ENCODE peak calls at places on chromosomes 5 and 9, in ten cellular contexts. One of them, this sample, is unnamed.

GRCh38 chr9:135898634-135899407 is 8.5 kb downstream of the CAMSAP1 start:
- ATAC-seq in HCT116: no peak
- ATAC-seq in stimulated activated naive CD8-positive, alpha-beta T cell treated with anti-CD3 and anti-CD28 coated beads, Interleukin-15, amount 100 ng/mL, for 72 hours: peak; percentile 31
- ATAC-seq in foreskin keratinocyte: no peak
- ATAC-seq in left lung: no peak
- ATAC-seq in heart right ventricle: no peak
- ATAC-seq in activated naive CD4-positive, alpha-beta T cell treated with anti-CD3 and anti-CD28 coated beads, Interleukin-2, amount 50 U/mL, for 72 hours: peak; percentile 81
- ATAC-seq in omental fat pad: no peak
- ATAC-seq in CD4-positive, CD25-positive, alpha-beta regulatory T cell: no peak
- ATAC-seq in T-helper 17 cell: no peak
- ATAC-seq in this sample: no peak

GRCh38 chr9:133323991-133324703 is 11.8 kb downstream of the SURF6 start:
- ATAC-seq in left lung: no peak
- ATAC-seq in HCT116: no peak
- ATAC-seq in T-helper 17 cell: no peak
- ATAC-seq in heart right ventricle: no peak
- ATAC-seq in stimulated activated naive CD8-positive, alpha-beta T cell treated with anti-CD3 and anti-CD28 coated beads, Interleukin-15, amount 100 ng/mL, for 72 hours: no peak
- ATAC-seq in activated naive CD4-positive, alpha-beta T cell treated with anti-CD3 and anti-CD28 coated beads, Interleukin-2, amount 50 U/mL, for 72 hours: no peak
- ATAC-seq in CD4-positive, CD25-positive, alpha-beta regulatory T cell: no peak
- ATAC-seq in foreskin keratinocyte: no peak
- ATAC-seq in omental fat pad: no peak
- ATAC-seq in this sample: no peak

GRCh38 chr9:33153666-33154065 is 13.5 kb downstream of the B4GALT1 start:
- ATAC-seq in activated naive CD4-positive, alpha-beta T cell treated with anti-CD3 and anti-CD28 coated beads, Interleukin-2, amount 50 U/mL, for 72 hours: no peak
- ATAC-seq in omental fat pad: no peak
- ATAC-seq in left lung: no peak
- ATAC-seq in foreskin keratinocyte: no peak
- ATAC-seq in heart right ventricle: no peak
- ATAC-seq in HCT116: no peak
- ATAC-seq in stimulated activated naive CD8-positive, alpha-beta T cell treated with anti-CD3 and anti-CD28 coated beads, Interleukin-15, amount 100 ng/mL, for 72 hours: no peak
- ATAC-seq in T-helper 17 cell: peak; percentile 20
- ATAC-seq in CD4-positive, CD25-positive, alpha-beta regulatory T cell: no peak
- ATAC-seq in this sample: no peak

GRCh38 chr9:69236188-69236587 is 62.1 kb downstream of the TJP2 start:
- ATAC-seq in left lung: no peak
- ATAC-seq in stimulated activated naive CD8-positive, alpha-beta T cell treated with anti-CD3 and anti-CD28 coated beads, Interleukin-15, amount 100 ng/mL, for 72 hours: no peak
- ATAC-seq in T-helper 17 cell: no peak
- ATAC-seq in omental fat pad: no peak
- ATAC-seq in HCT116: no peak
- ATAC-seq in foreskin keratinocyte: no peak
- ATAC-seq in activated naive CD4-positive, alpha-beta T cell treated with anti-CD3 and anti-CD28 coated beads, Interleukin-2, amount 50 U/mL, for 72 hours: no peak
- ATAC-seq in CD4-positive, CD25-positive, alpha-beta regulatory T cell: no peak
- ATAC-seq in heart right ventricle: peak; percentile 19
- ATAC-seq in this sample: no peak

GRCh38 chr9:81566074-81566698 is 123.2 kb downstream of the TLE1 start:
- ATAC-seq in heart right ventricle: no peak
- ATAC-seq in activated naive CD4-positive, alpha-beta T cell treated with anti-CD3 and anti-CD28 coated beads, Interleukin-2, amount 50 U/mL, for 72 hours: no peak
- ATAC-seq in foreskin keratinocyte: no peak
- ATAC-seq in omental fat pad: no peak
- ATAC-seq in HCT116: no peak
- ATAC-seq in stimulated activated naive CD8-positive, alpha-beta T cell treated with anti-CD3 and anti-CD28 coated beads, Interleukin-15, amount 100 ng/mL, for 72 hours: no peak
- ATAC-seq in T-helper 17 cell: no peak
- ATAC-seq in CD4-positive, CD25-positive, alpha-beta regulatory T cell: no peak
- ATAC-seq in left lung: no peak
- ATAC-seq in this sample: no peak

GRCh38 chr5:87027570-87027969 is 240.1 kb upstream of the RASA1 start:
- ATAC-seq in omental fat pad: no peak
- ATAC-seq in T-helper 17 cell: no peak
- ATAC-seq in heart right ventricle: no peak
- ATAC-seq in activated naive CD4-positive, alpha-beta T cell treated with anti-CD3 and anti-CD28 coated beads, Interleukin-2, amount 50 U/mL, for 72 hours: peak; percentile 64
- ATAC-seq in foreskin keratinocyte: no peak
- ATAC-seq in left lung: no peak
- ATAC-seq in CD4-positive, CD25-positive, alpha-beta regulatory T cell: no peak
- ATAC-seq in HCT116: no peak
- ATAC-seq in stimulated activated naive CD8-positive, alpha-beta T cell treated with anti-CD3 and anti-CD28 coated beads, Interleukin-15, amount 100 ng/mL, for 72 hours: no peak
- ATAC-seq in this sample: no peak

GRCh38 chr5:79480991-79481390 is 32.9 kb downstream of the HOMER1 start:
- ATAC-seq in foreskin keratinocyte: no peak
- ATAC-seq in activated naive CD4-positive, alpha-beta T cell treated with anti-CD3 and anti-CD28 coated beads, Interleukin-2, amount 50 U/mL, for 72 hours: no peak
- ATAC-seq in heart right ventricle: peak; percentile 72
- ATAC-seq in HCT116: no peak
- ATAC-seq in CD4-positive, CD25-positive, alpha-beta regulatory T cell: no peak
- ATAC-seq in left lung: no peak
- ATAC-seq in stimulated activated naive CD8-positive, alpha-beta T cell treated with anti-CD3 and anti-CD28 coated beads, Interleukin-15, amount 100 ng/mL, for 72 hours: no peak
- ATAC-seq in omental fat pad: no peak
- ATAC-seq in T-helper 17 cell: no peak
- ATAC-seq in this sample: no peak

GRCh38 chr9:131880828-131881227 is 141.0 kb upstream of the RAPGEF1 start:
- ATAC-seq in foreskin keratinocyte: no peak
- ATAC-seq in heart right ventricle: no peak
- ATAC-seq in HCT116: no peak
- ATAC-seq in CD4-positive, CD25-positive, alpha-beta regulatory T cell: no peak
- ATAC-seq in T-helper 17 cell: no peak
- ATAC-seq in stimulated activated naive CD8-positive, alpha-beta T cell treated with anti-CD3 and anti-CD28 coated beads, Interleukin-15, amount 100 ng/mL, for 72 hours: no peak
- ATAC-seq in omental fat pad: no peak
- ATAC-seq in activated naive CD4-positive, alpha-beta T cell treated with anti-CD3 and anti-CD28 coated beads, Interleukin-2, amount 50 U/mL, for 72 hours: no peak
- ATAC-seq in left lung: no peak
- ATAC-seq in this sample: no peak

GRCh38 chr9:249025-249424 is 34.4 kb downstream of the DOCK8 start:
- ATAC-seq in activated naive CD4-positive, alpha-beta T cell treated with anti-CD3 and anti-CD28 coated beads, Interleukin-2, amount 50 U/mL, for 72 hours: peak; percentile 61
- ATAC-seq in HCT116: no peak
- ATAC-seq in left lung: no peak
- ATAC-seq in heart right ventricle: no peak
- ATAC-seq in omental fat pad: no peak
- ATAC-seq in stimulated activated naive CD8-positive, alpha-beta T cell treated with anti-CD3 and anti-CD28 coated beads, Interleukin-15, amount 100 ng/mL, for 72 hours: peak; percentile 80
- ATAC-seq in T-helper 17 cell: peak; percentile 81
- ATAC-seq in CD4-positive, CD25-positive, alpha-beta regulatory T cell: no peak
- ATAC-seq in foreskin keratinocyte: peak; percentile 76
- ATAC-seq in this sample: no peak

GRCh38 chr9:131840751-131841702 is 101.2 kb upstream of the RAPGEF1 start:
- ATAC-seq in activated naive CD4-positive, alpha-beta T cell treated with anti-CD3 and anti-CD28 coated beads, Interleukin-2, amount 50 U/mL, for 72 hours: no peak
- ATAC-seq in stimulated activated naive CD8-positive, alpha-beta T cell treated with anti-CD3 and anti-CD28 coated beads, Interleukin-15, amount 100 ng/mL, for 72 hours: no peak
- ATAC-seq in T-helper 17 cell: no peak
- ATAC-seq in foreskin keratinocyte: no peak
- ATAC-seq in HCT116: no peak
- ATAC-seq in left lung: no peak
- ATAC-seq in omental fat pad: no peak
- ATAC-seq in CD4-positive, CD25-positive, alpha-beta regulatory T cell: no peak
- ATAC-seq in heart right ventricle: no peak
- ATAC-seq in this sample: no peak

GRCh38 chr5:142192799-142193428 is 84.3 kb downstream of the NDFIP1 start:
- ATAC-seq in omental fat pad: no peak
- ATAC-seq in left lung: no peak
- ATAC-seq in heart right ventricle: peak; percentile 72
- ATAC-seq in T-helper 17 cell: no peak
- ATAC-seq in foreskin keratinocyte: no peak
- ATAC-seq in stimulated activated naive CD8-positive, alpha-beta T cell treated with anti-CD3 and anti-CD28 coated beads, Interleukin-15, amount 100 ng/mL, for 72 hours: no peak
- ATAC-seq in HCT116: no peak
- ATAC-seq in activated naive CD4-positive, alpha-beta T cell treated with anti-CD3 and anti-CD28 coated beads, Interleukin-2, amount 50 U/mL, for 72 hours: no peak
- ATAC-seq in CD4-positive, CD25-positive, alpha-beta regulatory T cell: no peak
- ATAC-seq in this sample: no peak

GRCh38 chr5:125017796-125018195 is 271.4 kb upstream of the ZNF608 start:
- ATAC-seq in left lung: no peak
- ATAC-seq in stimulated activated naive CD8-positive, alpha-beta T cell treated with anti-CD3 and anti-CD28 coated beads, Interleukin-15, amount 100 ng/mL, for 72 hours: no peak
- ATAC-seq in omental fat pad: no peak
- ATAC-seq in foreskin keratinocyte: no peak
- ATAC-seq in HCT116: no peak
- ATAC-seq in CD4-positive, CD25-positive, alpha-beta regulatory T cell: no peak
- ATAC-seq in T-helper 17 cell: no peak
- ATAC-seq in heart right ventricle: no peak
- ATAC-seq in activated naive CD4-positive, alpha-beta T cell treated with anti-CD3 and anti-CD28 coated beads, Interleukin-2, amount 50 U/mL, for 72 hours: no peak
- ATAC-seq in this sample: no peak

GRCh38 chr9:37551888-37552287 is 24.3 kb downstream of the FBXO10 start:
- ATAC-seq in CD4-positive, CD25-positive, alpha-beta regulatory T cell: no peak
- ATAC-seq in T-helper 17 cell: no peak
- ATAC-seq in HCT116: no peak
- ATAC-seq in left lung: no peak
- ATAC-seq in omental fat pad: no peak
- ATAC-seq in foreskin keratinocyte: no peak
- ATAC-seq in heart right ventricle: no peak
- ATAC-seq in activated naive CD4-positive, alpha-beta T cell treated with anti-CD3 and anti-CD28 coated beads, Interleukin-2, amount 50 U/mL, for 72 hours: no peak
- ATAC-seq in stimulated activated naive CD8-positive, alpha-beta T cell treated with anti-CD3 and anti-CD28 coated beads, Interleukin-15, amount 100 ng/mL, for 72 hours: no peak
- ATAC-seq in this sample: no peak

GRCh38 chr5:135169753-135170152 is 135.7 kb upstream of the PITX1 start:
- ATAC-seq in stimulated activated naive CD8-positive, alpha-beta T cell treated with anti-CD3 and anti-CD28 coated beads, Interleukin-15, amount 100 ng/mL, for 72 hours: no peak
- ATAC-seq in HCT116: no peak
- ATAC-seq in omental fat pad: no peak
- ATAC-seq in foreskin keratinocyte: no peak
- ATAC-seq in CD4-positive, CD25-positive, alpha-beta regulatory T cell: no peak
- ATAC-seq in T-helper 17 cell: no peak
- ATAC-seq in left lung: no peak
- ATAC-seq in heart right ventricle: no peak
- ATAC-seq in activated naive CD4-positive, alpha-beta T cell treated with anti-CD3 and anti-CD28 coated beads, Interleukin-2, amount 50 U/mL, for 72 hours: no peak
- ATAC-seq in this sample: no peak

GRCh38 chr5:130109152-130109551 is 204.9 kb downstream of the CHSY3 start:
- ATAC-seq in stimulated activated naive CD8-positive, alpha-beta T cell treated with anti-CD3 and anti-CD28 coated beads, Interleukin-15, amount 100 ng/mL, for 72 hours: no peak
- ATAC-seq in T-helper 17 cell: peak; percentile 41
- ATAC-seq in foreskin keratinocyte: peak; percentile 49
- ATAC-seq in heart right ventricle: no peak
- ATAC-seq in activated naive CD4-positive, alpha-beta T cell treated with anti-CD3 and anti-CD28 coated beads, Interleukin-2, amount 50 U/mL, for 72 hours: peak; percentile 42
- ATAC-seq in HCT116: peak; percentile 69
- ATAC-seq in CD4-positive, CD25-positive, alpha-beta regulatory T cell: no peak
- ATAC-seq in left lung: peak; percentile 70
- ATAC-seq in omental fat pad: no peak
- ATAC-seq in this sample: peak; percentile 69

GRCh38 chr9:98410185-98410697 is 154.8 kb upstream of the TBC1D2 start:
- ATAC-seq in left lung: peak; percentile 67
- ATAC-seq in stimulated activated naive CD8-positive, alpha-beta T cell treated with anti-CD3 and anti-CD28 coated beads, Interleukin-15, amount 100 ng/mL, for 72 hours: no peak
- ATAC-seq in omental fat pad: peak; percentile 89
- ATAC-seq in CD4-positive, CD25-positive, alpha-beta regulatory T cell: no peak
- ATAC-seq in activated naive CD4-positive, alpha-beta T cell treated with anti-CD3 and anti-CD28 coated beads, Interleukin-2, amount 50 U/mL, for 72 hours: no peak
- ATAC-seq in T-helper 17 cell: no peak
- ATAC-seq in heart right ventricle: no peak
- ATAC-seq in HCT116: peak; percentile 70
- ATAC-seq in foreskin keratinocyte: peak; percentile 16
- ATAC-seq in this sample: peak; percentile 93

GRCh38 chr5:10652151-10652550 is 88.3 kb downstream of the ANKRD33B start:
- ATAC-seq in stimulated activated naive CD8-positive, alpha-beta T cell treated with anti-CD3 and anti-CD28 coated beads, Interleukin-15, amount 100 ng/mL, for 72 hours: no peak
- ATAC-seq in HCT116: no peak
- ATAC-seq in omental fat pad: no peak
- ATAC-seq in left lung: no peak
- ATAC-seq in foreskin keratinocyte: no peak
- ATAC-seq in CD4-positive, CD25-positive, alpha-beta regulatory T cell: no peak
- ATAC-seq in heart right ventricle: no peak
- ATAC-seq in activated naive CD4-positive, alpha-beta T cell treated with anti-CD3 and anti-CD28 coated beads, Interleukin-2, amount 50 U/mL, for 72 hours: no peak
- ATAC-seq in T-helper 17 cell: no peak
- ATAC-seq in this sample: no peak

GRCh38 chr9:130834371-130835311 is at the start of gene ABL1:
- ATAC-seq in foreskin keratinocyte: peak; percentile 72
- ATAC-seq in CD4-positive, CD25-positive, alpha-beta regulatory T cell: peak; percentile 79
- ATAC-seq in HCT116: peak; percentile 84
- ATAC-seq in stimulated activated naive CD8-positive, alpha-beta T cell treated with anti-CD3 and anti-CD28 coated beads, Interleukin-15, amount 100 ng/mL, for 72 hours: peak; percentile 96
- ATAC-seq in activated naive CD4-positive, alpha-beta T cell treated with anti-CD3 and anti-CD28 coated beads, Interleukin-2, amount 50 U/mL, for 72 hours: peak; percentile 90
- ATAC-seq in omental fat pad: peak; percentile 76
- ATAC-seq in heart right ventricle: peak; percentile 88
- ATAC-seq in T-helper 17 cell: peak; percentile 87
- ATAC-seq in left lung: peak; percentile 90
- ATAC-seq in this sample: peak; percentile 73

GRCh38 chr9:126222363-126222834 is 104.2 kb upstream of the MVB12B start:
- ATAC-seq in HCT116: no peak
- ATAC-seq in CD4-positive, CD25-positive, alpha-beta regulatory T cell: no peak
- ATAC-seq in omental fat pad: no peak
- ATAC-seq in foreskin keratinocyte: no peak
- ATAC-seq in heart right ventricle: no peak
- ATAC-seq in left lung: no peak
- ATAC-seq in stimulated activated naive CD8-positive, alpha-beta T cell treated with anti-CD3 and anti-CD28 coated beads, Interleukin-15, amount 100 ng/mL, for 72 hours: no peak
- ATAC-seq in T-helper 17 cell: no peak
- ATAC-seq in activated naive CD4-positive, alpha-beta T cell treated with anti-CD3 and anti-CD28 coated beads, Interleukin-2, amount 50 U/mL, for 72 hours: no peak
- ATAC-seq in this sample: no peak

GRCh38 chr5:54289769-54290168 is 20.6 kb downstream of the ARL15 start:
- ATAC-seq in foreskin keratinocyte: no peak
- ATAC-seq in HCT116: no peak
- ATAC-seq in T-helper 17 cell: no peak
- ATAC-seq in omental fat pad: no peak
- ATAC-seq in stimulated activated naive CD8-positive, alpha-beta T cell treated with anti-CD3 and anti-CD28 coated beads, Interleukin-15, amount 100 ng/mL, for 72 hours: no peak
- ATAC-seq in heart right ventricle: no peak
- ATAC-seq in CD4-positive, CD25-positive, alpha-beta regulatory T cell: no peak
- ATAC-seq in left lung: no peak
- ATAC-seq in activated naive CD4-positive, alpha-beta T cell treated with anti-CD3 and anti-CD28 coated beads, Interleukin-2, amount 50 U/mL, for 72 hours: no peak
- ATAC-seq in this sample: no peak

GRCh38 chr9:123536455-123536868 is 180.5 kb downstream of the CRB2 start:
- ATAC-seq in foreskin keratinocyte: no peak
- ATAC-seq in stimulated activated naive CD8-positive, alpha-beta T cell treated with anti-CD3 and anti-CD28 coated beads, Interleukin-15, amount 100 ng/mL, for 72 hours: no peak
- ATAC-seq in omental fat pad: no peak
- ATAC-seq in left lung: no peak
- ATAC-seq in CD4-positive, CD25-positive, alpha-beta regulatory T cell: no peak
- ATAC-seq in activated naive CD4-positive, alpha-beta T cell treated with anti-CD3 and anti-CD28 coated beads, Interleukin-2, amount 50 U/mL, for 72 hours: no peak
- ATAC-seq in heart right ventricle: no peak
- ATAC-seq in T-helper 17 cell: no peak
- ATAC-seq in HCT116: no peak
- ATAC-seq in this sample: no peak

GRCh38 chr5:127599847-127600246 is 49.0 kb upstream of the CTXN3 start:
- ATAC-seq in activated naive CD4-positive, alpha-beta T cell treated with anti-CD3 and anti-CD28 coated beads, Interleukin-2, amount 50 U/mL, for 72 hours: no peak
- ATAC-seq in left lung: peak; percentile 59
- ATAC-seq in HCT116: no peak
- ATAC-seq in CD4-positive, CD25-positive, alpha-beta regulatory T cell: no peak
- ATAC-seq in stimulated activated naive CD8-positive, alpha-beta T cell treated with anti-CD3 and anti-CD28 coated beads, Interleukin-15, amount 100 ng/mL, for 72 hours: no peak
- ATAC-seq in heart right ventricle: no peak
- ATAC-seq in omental fat pad: no peak
- ATAC-seq in T-helper 17 cell: no peak
- ATAC-seq in foreskin keratinocyte: no peak
- ATAC-seq in this sample: no peak

GRCh38 chr9:91844170-91844569 is 105.9 kb downstream of the ROR2 start:
- ATAC-seq in stimulated activated naive CD8-positive, alpha-beta T cell treated with anti-CD3 and anti-CD28 coated beads, Interleukin-15, amount 100 ng/mL, for 72 hours: no peak
- ATAC-seq in HCT116: no peak
- ATAC-seq in heart right ventricle: no peak
- ATAC-seq in foreskin keratinocyte: no peak
- ATAC-seq in T-helper 17 cell: no peak
- ATAC-seq in CD4-positive, CD25-positive, alpha-beta regulatory T cell: no peak
- ATAC-seq in activated naive CD4-positive, alpha-beta T cell treated with anti-CD3 and anti-CD28 coated beads, Interleukin-2, amount 50 U/mL, for 72 hours: no peak
- ATAC-seq in omental fat pad: no peak
- ATAC-seq in left lung: peak; percentile 66
- ATAC-seq in this sample: no peak

GRCh38 chr9:88258012-88258411 is 119.7 kb upstream of the SPATA31C2 start:
- ATAC-seq in foreskin keratinocyte: no peak
- ATAC-seq in activated naive CD4-positive, alpha-beta T cell treated with anti-CD3 and anti-CD28 coated beads, Interleukin-2, amount 50 U/mL, for 72 hours: no peak
- ATAC-seq in stimulated activated naive CD8-positive, alpha-beta T cell treated with anti-CD3 and anti-CD28 coated beads, Interleukin-15, amount 100 ng/mL, for 72 hours: no peak
- ATAC-seq in CD4-positive, CD25-positive, alpha-beta regulatory T cell: no peak
- ATAC-seq in left lung: peak; percentile 87
- ATAC-seq in HCT116: no peak
- ATAC-seq in heart right ventricle: peak; percentile 91
- ATAC-seq in T-helper 17 cell: no peak
- ATAC-seq in omental fat pad: peak; percentile 83
- ATAC-seq in this sample: peak; percentile 95

GRCh38 chr5:133316346-133317343 is 264.8 kb downstream of the HSPA4 start:
- ATAC-seq in foreskin keratinocyte: no peak
- ATAC-seq in HCT116: peak; percentile 78
- ATAC-seq in left lung: no peak
- ATAC-seq in activated naive CD4-positive, alpha-beta T cell treated with anti-CD3 and anti-CD28 coated beads, Interleukin-2, amount 50 U/mL, for 72 hours: no peak
- ATAC-seq in T-helper 17 cell: no peak
- ATAC-seq in heart right ventricle: no peak
- ATAC-seq in stimulated activated naive CD8-positive, alpha-beta T cell treated with anti-CD3 and anti-CD28 coated beads, Interleukin-15, amount 100 ng/mL, for 72 hours: no peak
- ATAC-seq in omental fat pad: no peak
- ATAC-seq in CD4-positive, CD25-positive, alpha-beta regulatory T cell: no peak
- ATAC-seq in this sample: peak; percentile 53

GRCh38 chr5:111143910-111144309 is 51.8 kb downstream of the WDR36 start:
- ATAC-seq in omental fat pad: peak; percentile 97
- ATAC-seq in heart right ventricle: peak; percentile 85
- ATAC-seq in activated naive CD4-positive, alpha-beta T cell treated with anti-CD3 and anti-CD28 coated beads, Interleukin-2, amount 50 U/mL, for 72 hours: no peak
- ATAC-seq in HCT116: peak; percentile 27
- ATAC-seq in stimulated activated naive CD8-positive, alpha-beta T cell treated with anti-CD3 and anti-CD28 coated beads, Interleukin-15, amount 100 ng/mL, for 72 hours: no peak
- ATAC-seq in CD4-positive, CD25-positive, alpha-beta regulatory T cell: no peak
- ATAC-seq in foreskin keratinocyte: peak; percentile 89
- ATAC-seq in T-helper 17 cell: no peak
- ATAC-seq in left lung: peak; percentile 58
- ATAC-seq in this sample: peak; percentile 57

GRCh38 chr5:83069406-83069805 is 7.8 kb downstream of the TMEM167A start:
- ATAC-seq in foreskin keratinocyte: peak; percentile 39
- ATAC-seq in T-helper 17 cell: no peak
- ATAC-seq in omental fat pad: no peak
- ATAC-seq in HCT116: no peak
- ATAC-seq in heart right ventricle: no peak
- ATAC-seq in stimulated activated naive CD8-positive, alpha-beta T cell treated with anti-CD3 and anti-CD28 coated beads, Interleukin-15, amount 100 ng/mL, for 72 hours: no peak
- ATAC-seq in activated naive CD4-positive, alpha-beta T cell treated with anti-CD3 and anti-CD28 coated beads, Interleukin-2, amount 50 U/mL, for 72 hours: no peak
- ATAC-seq in left lung: no peak
- ATAC-seq in CD4-positive, CD25-positive, alpha-beta regulatory T cell: no peak
- ATAC-seq in this sample: no peak

GRCh38 chr5:66963559-66963971 is 233.0 kb downstream of the CD180 start:
- ATAC-seq in heart right ventricle: peak; percentile 30
- ATAC-seq in left lung: peak; percentile 31
- ATAC-seq in activated naive CD4-positive, alpha-beta T cell treated with anti-CD3 and anti-CD28 coated beads, Interleukin-2, amount 50 U/mL, for 72 hours: no peak
- ATAC-seq in HCT116: no peak
- ATAC-seq in T-helper 17 cell: no peak
- ATAC-seq in stimulated activated naive CD8-positive, alpha-beta T cell treated with anti-CD3 and anti-CD28 coated beads, Interleukin-15, amount 100 ng/mL, for 72 hours: no peak
- ATAC-seq in foreskin keratinocyte: no peak
- ATAC-seq in CD4-positive, CD25-positive, alpha-beta regulatory T cell: no peak
- ATAC-seq in omental fat pad: no peak
- ATAC-seq in this sample: no peak

This sample was measured in SK-N-SH treated with all-trans-retinoic acid at 6 μM for 48 hours.